ENCODE peak calls at places on chromosomes 13 and 19, in eight cellular contexts. D is upper lobe of left lung; U is left cardiac atrium; X is stimulated activated CD4-positive, alpha-beta T cell treated with anti-CD3 and anti-CD28 coated beads, TNF-alpha, amount 100 ng/mL, for 48 hours; C is GF-D8; Y is stimulated activated CD8-positive, alpha-beta memory T cell treated with anti-CD3 and anti-CD28 coated beads, Interleukin-12 subunit alpha, Interleukin-12 subunit beta, amount 100 ng/mL, for 1 hour; A is T-helper 1 cell; V is stimulated activated naive CD8-positive, alpha-beta T cell treated with anti-CD3 and anti-CD28 coated beads, Interleukin-15, amount 100 ng/mL, for 72 hours. W is an unnamed sample.
A peak's percentile ranks its signal among the peaks of the same experiment; 100 is the strongest.

GRCh38 chr13:42276683-42277082 is 4.7 kb downstream of the AKAP11 start:
- DNase-seq in D (no peak), U (no peak), X (no peak), C (no peak), Y (no peak), A (no peak), V (no peak), W (no peak)

GRCh38 chr19:40512110-40512472 is 45.3 kb downstream of the SPTBN4 start:
- DNase-seq in D (no peak), U (no peak), X (no peak), C (no peak), Y (no peak), A (no peak), V (no peak), W (no peak)

GRCh38 chr13:77475345-77476084 is 60.0 kb upstream of the SCEL start:
- DNase-seq in D (peak; percentile 77), U (no peak), X (no peak), C (no peak), Y (no peak), A (no peak), V (no peak), W (no peak)

GRCh38 chr19:14368011-14368513 is 13.2 kb upstream of the ADGRE5 start:
- DNase-seq in D (no peak), U (no peak), X (no peak), C (peak; percentile 44), Y (no peak), A (peak; percentile 86), V (peak; percentile 43), W (no peak)

GRCh38 chr19:17806945-17807344 is 12.0 kb downstream of the B3GNT3 start:
- DNase-seq in D (no peak), U (no peak), X (no peak), C (no peak), Y (no peak), A (peak; percentile 57), V (no peak), W (no peak)

GRCh38 chr19:51407631-51408131 is 9.8 kb downstream of the SIGLEC10 start:
- DNase-seq in D (no peak), U (no peak), X (no peak), C (peak; percentile 77), Y (no peak), A (peak; percentile 27), V (no peak), W (no peak)

GRCh38 chr19:34430738-34431625 is 2.8 kb downstream of the UBA2 start:
- DNase-seq in D (no peak), U (no peak), X (peak; percentile 14), C (no peak), Y (peak; percentile 14), A (peak; percentile 74), V (peak; percentile 31), W (no peak)

GRCh38 chr19:3367572-3368440 is 1.4 kb downstream of the NFIC start:
- DNase-seq in D (no peak), U (no peak), X (no peak), C (peak; percentile 39), Y (no peak), A (no peak), V (no peak), W (no peak)

GRCh38 chr13:49840266-49840665 is 47.8 kb upstream of the KPNA3 start:
- DNase-seq in D (no peak), U (no peak), X (no peak), C (no peak), Y (no peak), A (no peak), V (no peak), W (no peak)

GRCh38 chr13:113089693-113090414 is 15.7 kb upstream of the F7 start:
- DNase-seq in D (peak; percentile 64), U (peak; percentile 12), X (no peak), C (no peak), Y (no peak), A (no peak), V (no peak), W (no peak)

GRCh38 chr13:25571237-25571636 is 199.5 kb downstream of the ATP8A2 start:
- DNase-seq in D (no peak), U (no peak), X (no peak), C (no peak), Y (no peak), A (no peak), V (no peak), W (no peak)

GRCh38 chr13:62122434-62122833 is 706.8 kb upstream of the PCDH20 start:
- DNase-seq in D (no peak), U (no peak), X (no peak), C (no peak), Y (no peak), A (no peak), V (no peak), W (no peak)

W was measured in brain pericyte.